ENCODE peak calls at places on chromosomes 12 and 14, in six cellular contexts. V is BJ, E is HFFc6, D is GM20000, S is testis, R is AG09319. T is an unnamed sample.

GRCh38 chr12:47941475-47942326 is 21.7 kb upstream of the TMEM106C start:
- DNase-seq in E (no peak), S (no peak), R (no peak), V (no peak), D (peak; percentile 19), T (no peak)

GRCh38 chr12:40336573-40337199 is 111.9 kb downstream of the LRRK2 start:
- DNase-seq in S (no peak), R (no peak), V (no peak), E (no peak), D (peak; percentile 42), T (no peak)

GRCh38 chr12:104930388-104931326 is 27.4 kb downstream of the SLC41A2 start:
- DNase-seq in R (no peak), S (no peak), V (no peak), D (peak; percentile 67), E (peak; percentile 7), T (peak; percentile 69)

GRCh38 chr12:26318661-26319068 is 123.3 kb downstream of the SSPN start:
- DNase-seq in S (peak; percentile 80), D (peak; percentile 44), R (no peak), V (no peak), E (peak; percentile 60), T (peak; percentile 57)

GRCh38 chr14:92941531-92941930 is 18.6 kb downstream of the CHGA start:
- DNase-seq in E (no peak), D (no peak), V (no peak), R (no peak), S (no peak), T (no peak)

GRCh38 chr12:123070267-123071081 is 80.4 kb downstream of the PITPNM2 start:
- DNase-seq in V (no peak), R (no peak), E (no peak), S (no peak), D (no peak), T (no peak)

GRCh38 chr14:70708717-70709570 is 67.2 kb downstream of the TTC9 start:
- DNase-seq in D (no peak), R (no peak), V (no peak), S (no peak), E (no peak), T (no peak)

GRCh38 chr14:68506021-68506644 is 286.7 kb downstream of the ZFP36L1 start:
- DNase-seq in V (peak; percentile 37), D (no peak), E (peak; percentile 72), R (no peak), S (no peak), T (no peak)

GRCh38 chr12:100793182-100793581 is 1.4 kb upstream of the ANO4 start:
- DNase-seq in E (peak; percentile 15), V (peak; percentile 30), D (no peak), R (no peak), S (no peak), T (no peak)

GRCh38 chr14:59428581-59429012 is 36.6 kb downstream of the GPR135 start:
- DNase-seq in R (no peak), D (no peak), E (peak; percentile 42), V (no peak), S (peak; percentile 43), T (no peak)

GRCh38 chr12:132171293-132171967 is 27.2 kb downstream of the NOC4L start:
- DNase-seq in V (no peak), S (no peak), R (no peak), D (no peak), E (no peak), T (no peak)

GRCh38 chr12:116916122-116916521 is 5.4 kb downstream of the FBXW8 start:
- DNase-seq in V (no peak), S (no peak), D (no peak), R (no peak), E (peak; percentile 69), T (no peak)

GRCh38 chr14:59848671-59849070 is 21.9 kb downstream of the RTN1 start:
- DNase-seq in S (no peak), R (no peak), V (no peak), D (no peak), E (no peak), T (no peak)

GRCh38 chr14:56752428-56752827 is 57.9 kb downstream of the OTX2 start:
- DNase-seq in D (no peak), S (no peak), E (no peak), R (no peak), V (no peak), T (no peak)

GRCh38 chr12:93922583-93923006 is 225.8 kb upstream of the PLXNC1 start:
- DNase-seq in E (no peak), V (no peak), D (no peak), S (no peak), R (no peak), T (no peak)

GRCh38 chr12:26097046-26097878 is 27.6 kb downstream of the BHLHE41 start:
- DNase-seq in S (peak; percentile 77), V (peak; percentile 25), E (peak; percentile 73), D (peak; percentile 77), R (peak; percentile 47), T (no peak)

GRCh38 chr12:116346751-116347150 is 69.3 kb upstream of the MED13L start:
- DNase-seq in S (peak; percentile 23), E (peak; percentile 84), D (no peak), V (peak; percentile 58), R (peak; percentile 64), T (no peak)

GRCh38 chr12:121285856-121286255 is 10.7 kb downstream of the CAMKK2 start:
- DNase-seq in D (no peak), V (no peak), R (no peak), E (no peak), S (no peak), T (no peak)

GRCh38 chr14:76929927-76930326 is 98.6 kb downstream of the IRF2BPL start:
- DNase-seq in V (no peak), E (no peak), S (peak; percentile 68), D (peak; percentile 44), R (no peak), T (no peak)

GRCh38 chr14:58752782-58753181 is 115.0 kb downstream of the DACT1 start:
- DNase-seq in V (no peak), S (peak; percentile 77), D (no peak), E (no peak), R (no peak), T (no peak)

GRCh38 chr14:91060472-91061308 is at the start of gene RPS6KA5:
- DNase-seq in E (peak; percentile 100), R (peak; percentile 100), D (peak; percentile 95), S (peak; percentile 100), V (peak; percentile 99), T (peak; percentile 99)
- TF ChIP-seq CTCF in E (no peak), R (no peak), D (no peak), S (no peak), V (no peak), T (no peak)

GRCh38 chr12:114935658-114936057 is 251.7 kb upstream of the TBX3 start:
- DNase-seq in D (no peak), E (peak; percentile 11), V (no peak), S (no peak), R (no peak), T (no peak)
- TF ChIP-seq CTCF in D (no peak), E (peak; percentile 72), V (no peak), S (no peak), R (peak; percentile 5), T (peak; percentile 19)

GRCh38 chr12:28190321-28191017 is at the start of gene CCDC91:
- DNase-seq in E (peak; percentile 92), V (no peak), D (peak; percentile 91), R (peak; percentile 78), S (peak; percentile 93), T (peak; percentile 89)
- TF ChIP-seq CTCF in E (peak; percentile 27), V (no peak), D (no peak), R (no peak), S (no peak), T (peak; percentile 1)

GRCh38 chr12:58678753-58679152 is 241.6 kb downstream of the LRIG3 start:
- DNase-seq in V (no peak), R (no peak), D (no peak), E (no peak), S (no peak), T (no peak)

DNA sequence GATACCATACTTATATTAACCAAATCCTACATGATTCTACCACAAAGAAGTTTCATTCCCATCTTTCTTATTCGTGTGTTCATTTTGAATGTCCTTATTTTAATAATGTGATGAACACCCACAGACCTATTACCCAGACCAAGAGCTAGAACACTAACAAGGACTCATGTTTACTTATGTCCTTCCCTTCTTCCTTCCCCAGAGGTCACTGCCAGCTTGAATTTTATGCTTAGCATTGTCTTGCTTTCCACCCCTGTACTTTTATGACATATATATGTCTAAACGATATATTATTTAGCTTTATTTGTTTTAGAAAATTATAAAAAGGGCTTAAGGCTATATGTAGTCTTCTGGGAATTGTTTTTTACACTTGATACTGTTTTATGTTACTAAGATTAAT is 238.6 kb downstream of the LRIG3 start:
- DNase-seq in R (no peak), S (no peak), D (no peak), E (no peak), V (no peak), T (no peak)
- TF ChIP-seq CTCF in R (no peak), S (no peak), D (no peak), E (no peak), V (no peak), T (no peak)

T was measured in GM06990.